ENCODE peak calls at places on chromosome 7, in eight cellular contexts. R is amniotic epithelial cell; J is activated CD8-positive, alpha-beta memory T cell treated with anti-CD3 and anti-CD28 coated beads for 24 hours; Q is dorsolateral prefrontal cortex; V is hypothalamus; I is activated CD4-positive, alpha-beta T cell treated with anti-CD3 and anti-CD28 coated beads for 36 hours; B is amniotic stem cell; Z is LoVo. L is an unnamed sample.

GRCh38 chr7:125491137-125491536 is 561.5 kb upstream of the POT1 start:
- DNase-seq in J (no peak), I (no peak), V (no peak), Z (no peak), Q (no peak), R (no peak), B (no peak), L (no peak)

GRCh38 chr7:35755711-35756110 is 45.1 kb upstream of the SEPTIN7 start:
- DNase-seq in V (no peak), J (no peak), R (peak), Q (no peak), Z (no peak), I (no peak), B (no peak), L (no peak)

GRCh38 chr7:73869011-73869785 is 8.2 kb downstream of the TMEM270 start:
- DNase-seq in V (no peak), B (no peak), I (no peak), Q (no peak), Z (no peak), J (no peak), R (no peak), L (no peak)

GRCh38 chr7:91876391-91877133 is 3.9 kb downstream of the MTERF1 start:
- DNase-seq in J (no peak), Z (no peak), B (peak), V (no peak), I (no peak), Q (no peak), R (peak), L (no peak)

GRCh38 chr7:91098566-91098965 is 165.7 kb upstream of the FZD1 start:
- DNase-seq in V (no peak), R (peak), Z (peak), Q (no peak), B (peak), J (no peak), I (no peak), L (no peak)

GRCh38 chr7:157011333-157012112 is 1.1 kb upstream of the MNX1 start:
- DNase-seq in R (no peak), V (no peak), Q (no peak), J (no peak), B (no peak), Z (peak), I (peak), L (no peak)

GRCh38 chr7:42144253-42145002 is 92.6 kb downstream of the GLI3 start:
- DNase-seq in B (no peak), J (no peak), Q (no peak), V (no peak), I (no peak), Z (no peak), R (peak), L (no peak)

GRCh38 chr7:66257481-66257880 is 52.3 kb downstream of the TPST1 start:
- DNase-seq in Q (no peak), B (no peak), V (no peak), R (no peak), Z (peak), I (no peak), J (no peak), L (no peak)

GRCh38 chr7:150346922-150347321 is 5.5 kb upstream of the RARRES2 start:
- DNase-seq in V (no peak), Z (no peak), B (no peak), I (no peak), J (no peak), R (no peak), Q (no peak), L (no peak)

GRCh38 chr7:130476287-130477001 is 15.4 kb upstream of the MEST start:
- DNase-seq in J (no peak), Z (no peak), B (no peak), V (no peak), R (peak), I (no peak), Q (no peak), L (no peak)

GRCh38 chr7:29878081-29878688 is 71.9 kb downstream of the WIPF3 start:
- DNase-seq in R (peak), Q (no peak), Z (peak), B (peak), I (peak), V (no peak), J (no peak), L (no peak)

GRCh38 chr7:1087462-1087809 is 477 bp upstream of the GPER1 start:
- DNase-seq in I (no peak), J (no peak), R (peak), Q (no peak), V (no peak), B (no peak), Z (no peak), L (no peak)

GRCh38 chr7:24738577-24738976 is 18.7 kb downstream of the GSDME start:
- DNase-seq in R (no peak), B (no peak), I (no peak), V (no peak), J (no peak), Z (no peak), Q (no peak), L (no peak)

GRCh38 chr7:2162959-2163358 is 69.8 kb downstream of the MAD1L1 start:
- DNase-seq in Q (peak), I (no peak), R (no peak), B (no peak), V (no peak), J (no peak), Z (no peak), L (no peak)

GRCh38 chr7:389911-390601 is 100.1 kb downstream of the FOXL3 start:
- DNase-seq in Z (no peak), I (peak), J (peak), B (no peak), V (no peak), R (no peak), Q (peak), L (no peak)

GRCh38 chr7:120186688-120187087 is 86.3 kb upstream of the KCND2 start:
- DNase-seq in Q (no peak), V (no peak), R (no peak), I (no peak), J (no peak), B (no peak), Z (no peak), L (no peak)

GRCh38 chr7:134558370-134558769 is 9.5 kb downstream of the AKR1B15 start:
- DNase-seq in I (no peak), J (no peak), Q (no peak), V (no peak), B (no peak), R (no peak), Z (no peak), L (no peak)

GRCh38 chr7:22357311-22358175 is 589 bp upstream of the RAPGEF5 start:
- DNase-seq in Z (peak), B (no peak), J (no peak), I (no peak), R (peak), Q (no peak), V (no peak), L (peak)

GRCh38 chr7:36710186-36710813 is 14.0 kb downstream of the AOAH start:
- DNase-seq in J (no peak), V (no peak), I (no peak), R (no peak), Q (no peak), B (no peak), Z (no peak), L (no peak)

GRCh38 chr7:148701414-148701813 is 2.7 kb downstream of the CUL1 start:
- DNase-seq in I (no peak), B (no peak), R (peak), J (no peak), V (no peak), Z (no peak), Q (no peak), L (no peak)

GRCh38 chr7:89335490-89335889 is 540.0 kb upstream of the TEX47 start:
- DNase-seq in Z (no peak), V (no peak), I (no peak), B (no peak), Q (no peak), R (no peak), J (no peak), L (no peak)

GRCh38 chr7:37421820-37422219 is 26.8 kb downstream of the ELMO1 start:
- DNase-seq in Q (no peak), V (no peak), J (no peak), B (no peak), I (no peak), R (no peak), Z (no peak), L (no peak)

GRCh38 chr7:22317632-22318031 is 39.3 kb downstream of the RAPGEF5 start:
- DNase-seq in I (no peak), J (no peak), Q (no peak), B (no peak), Z (no peak), R (no peak), V (no peak), L (no peak)

GRCh38 chr7:140810385-140810784 is 113.9 kb downstream of the NDUFB2 start:
- DNase-seq in B (no peak), V (no peak), R (no peak), J (no peak), Z (no peak), I (no peak), Q (no peak), L (no peak)

GRCh38 chr7:19011212-19011611 is 106.2 kb downstream of the TWIST1 start:
- DNase-seq in Z (no peak), B (no peak), R (peak), Q (no peak), V (no peak), I (no peak), J (no peak), L (no peak)

GRCh38 chr7:136635755-136636154 is 232.7 kb upstream of the CHRM2 start:
- DNase-seq in R (no peak), J (no peak), Q (no peak), V (no peak), I (no peak), Z (no peak), B (no peak), L (no peak)

GRCh38 chr7:45216622-45217165 is 59.1 kb downstream of the RAMP3 start:
- DNase-seq in J (no peak), V (no peak), R (no peak), Z (no peak), B (no peak), I (no peak), Q (no peak), L (no peak)

GRCh38 chr7:130912086-130912909 is 178.3 kb upstream of the KLF14 start:
- DNase-seq in R (peak), B (peak), I (no peak), V (no peak), Z (peak), Q (no peak), J (peak), L (no peak)

GRCh38 chr7:26580666-26581065 is 283.7 kb downstream of the SKAP2 start:
- DNase-seq in V (no peak), J (no peak), I (no peak), R (no peak), Z (no peak), Q (no peak), B (no peak), L (no peak)

GRCh38 chr7:111012152-111012551 is 78.8 kb upstream of the LRRN3 start:
- DNase-seq in Z (peak), Q (no peak), R (peak), J (no peak), V (no peak), B (no peak), I (no peak), L (no peak)

GRCh38 chr7:5396999-5397656 is 26.5 kb downstream of the TNRC18 start:
- DNase-seq in V (peak), J (peak), Z (peak), B (no peak), I (peak), R (peak), Q (peak), L (no peak)

GRCh38 chr7:36037121-36037662 is 115.9 kb upstream of the EEPD1 start:
- DNase-seq in Z (peak), J (no peak), R (peak), B (peak), V (peak), I (no peak), Q (peak), L (peak)

GRCh38 chr7:142801601-142802295 is 31.0 kb downstream of the PRSS2 start:
- DNase-seq in V (no peak), Q (no peak), I (no peak), Z (no peak), B (no peak), J (no peak), R (no peak), L (no peak)

GRCh38 chr7:142478479-142479220 is 220.8 kb upstream of the PRSS58 start:
- DNase-seq in Z (peak), I (peak), J (no peak), Q (no peak), B (no peak), V (no peak), R (peak), L (no peak)

GRCh38 chr7:127702253-127702652 is 50.3 kb downstream of the SND1 start:
- DNase-seq in R (no peak), Z (no peak), J (no peak), V (no peak), B (no peak), Q (no peak), I (no peak), L (no peak)

GRCh38 chr7:82818091-82818620 is 344.5 kb downstream of the PCLO start:
- DNase-seq in J (no peak), B (no peak), Z (no peak), Q (no peak), I (no peak), V (no peak), R (no peak), L (no peak)

GRCh38 chr7:26500749-26501352 is 209.2 kb downstream of the SNX10 start:
- DNase-seq in Q (no peak), I (no peak), J (no peak), R (peak), Z (peak), B (no peak), V (no peak), L (no peak)

GRCh38 chr7:42192851-42193456 is 44.1 kb downstream of the GLI3 start:
- DNase-seq in Q (no peak), B (no peak), V (no peak), Z (no peak), I (peak), J (no peak), R (peak), L (no peak)